ENCODE peak calls at places on chromosomes 16 and 17, in five cellular contexts. Q is thyroid gland, H is HCT116, E is stomach, S is heart left ventricle. M is an unnamed sample. For H3K4me1, the result is how much of the 10 kb centered on the place peaks cover.

GRCh38 chr16:62041401-62041800 is 5.2 kb upstream of the CDH8 start:
- DNase-seq in S (no peak), E (no peak), Q (no peak), H (no peak), M (peak)

GRCh38 chr17:28737316-28737715 is 6.5 kb upstream of the TRAF4 start:
- DNase-seq in H (no peak), E (no peak), S (peak), Q (no peak), M (no peak)

GRCh38 chr16:86809458-86809955 is 231.2 kb downstream of the FOXL1 start:
- DNase-seq in H (no peak), S (no peak), E (no peak), Q (no peak), M (no peak)

GRCh38 chr16:82382521-82382920 is 212.5 kb upstream of the MPHOSPH6 start:
- DNase-seq in Q (no peak), H (no peak), E (no peak), S (no peak), M (no peak)

GRCh38 chr17:9350083-9350482 is 225.5 kb downstream of the STX8 start:
- DNase-seq in E (no peak), Q (no peak), S (no peak), H (peak), M (no peak)

GRCh38 chr17:61157246-61157887 is 242.3 kb upstream of the TBX2 start:
- DNase-seq in E (no peak), S (no peak), Q (no peak), H (no peak), M (no peak)

GRCh38 chr17:78986048-78986648 is 6.4 kb upstream of the LGALS3BP start:
- DNase-seq in E (peak), H (no peak), S (no peak), Q (no peak), M (peak)

GRCh38 chr16:20137194-20137593 is 63.5 kb upstream of the GPR139 start:
- DNase-seq in Q (no peak), E (no peak), H (no peak), S (no peak), M (no peak)

GRCh38 chr17:65553646-65554567 is 7.5 kb downstream of the AXIN2 start:
- DNase-seq in Q (peak), H (no peak), E (no peak), S (no peak), M (no peak)

GRCh38 chr17:63595132-63595531 is 5.6 kb upstream of the TACO1 start:
- DNase-seq in E (no peak), S (no peak), Q (no peak), H (no peak), M (no peak)

GRCh38 chr17:64459284-64459747 is 10.4 kb downstream of the MILR1 start:
- DNase-seq in H (peak), E (peak), Q (no peak), S (no peak), M (no peak)

GRCh38 chr17:79045001-79045729 is 21.2 kb downstream of the C1QTNF1 start:
- DNase-seq in S (no peak), Q (no peak), E (no peak), H (no peak), M (no peak)

GRCh38 chr17:67111327-67111726 is 67.0 kb downstream of the CACNG1 start:
- DNase-seq in Q (no peak), H (no peak), S (no peak), E (no peak), M (no peak)

GRCh38 chr17:68033636-68034451 is 1.7 kb upstream of the KPNA2 start:
- DNase-seq in S (no peak), Q (no peak), H (peak), E (no peak), M (peak)

GRCh38 chr17:65573283-65573603 is 11.8 kb upstream of the AXIN2 start:
- DNase-seq in Q (no peak), E (no peak), H (no peak), S (no peak), M (no peak)

GRCh38 chr16:26335236-26335809 is 643.6 kb downstream of the HS3ST4 start:
- DNase-seq in Q (no peak), E (no peak), H (no peak), S (no peak), M (no peak)

GRCh38 chr16:84117482-84117843 is 721 bp upstream of the MBTPS1 start:
- DNase-seq in H (no peak), S (no peak), Q (no peak), E (no peak), M (no peak)

GRCh38 chr17:44086364-44087311 is 16.1 kb downstream of the G6PC3 start:
- DNase-seq in S (peak), E (no peak), Q (no peak), H (peak), M (peak)

GRCh38 chr16:56728027-56728426 is 1.9 kb upstream of the NUP93 start:
- DNase-seq in S (no peak), Q (no peak), H (no peak), E (no peak), M (no peak)

GRCh38 chr17:36641331-36641876 is 40.0 kb downstream of the MRM1 start:
- DNase-seq in S (no peak), Q (no peak), H (no peak), E (no peak), M (no peak)

GRCh38 chr16:78570409-78571141 is 471.1 kb downstream of the WWOX start:
- DNase-seq in E (no peak), H (no peak), Q (no peak), S (no peak), M (no peak)

GRCh38 chr17:8611671-8612298 is 18.7 kb downstream of the MYH10 start:
- DNase-seq in E (no peak), H (no peak), Q (no peak), S (no peak), M (no peak)

GRCh38 chr16:82660078-82660645 is 33.4 kb downstream of the CDH13 start:
- DNase-seq in E (no peak), Q (no peak), S (no peak), H (no peak), M (no peak)

GRCh38 chr17:8757189-8757588 is 1.2 kb downstream of the SPDYE4 start:
- DNase-seq in H (no peak), Q (no peak), S (no peak), E (no peak), M (no peak)

GRCh38 chr17:41538565-41538991 is 10.5 kb upstream of the KRT19 start:
- DNase-seq in H (no peak), Q (no peak), S (no peak), E (no peak), M (no peak)

DNA sequence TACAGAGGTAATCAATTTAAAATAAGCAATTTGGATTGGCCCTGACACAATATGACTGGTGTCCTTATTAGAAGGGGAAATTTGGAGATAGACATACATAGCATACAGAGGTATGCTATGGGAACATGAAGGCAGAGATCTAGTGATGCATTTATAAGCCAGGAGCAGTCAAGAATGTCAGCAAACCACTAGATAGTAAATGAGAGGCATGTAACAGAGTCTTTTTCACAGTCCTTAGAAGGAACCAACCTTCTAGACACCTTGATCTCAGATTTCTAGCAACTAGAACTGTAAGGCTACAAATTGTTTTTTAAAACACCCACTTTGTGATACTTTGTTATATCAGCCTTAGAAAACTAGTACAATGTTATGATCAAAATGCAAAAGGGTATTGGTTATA is 54.3 kb upstream of the CA10 start:
- DNase-seq in S (no peak), E (no peak), Q (no peak), H (no peak), M (no peak)
- H3K4me1 ChIP-seq in S (under half), E (under half), Q (under half), H (under half), M (under half)

DNA sequence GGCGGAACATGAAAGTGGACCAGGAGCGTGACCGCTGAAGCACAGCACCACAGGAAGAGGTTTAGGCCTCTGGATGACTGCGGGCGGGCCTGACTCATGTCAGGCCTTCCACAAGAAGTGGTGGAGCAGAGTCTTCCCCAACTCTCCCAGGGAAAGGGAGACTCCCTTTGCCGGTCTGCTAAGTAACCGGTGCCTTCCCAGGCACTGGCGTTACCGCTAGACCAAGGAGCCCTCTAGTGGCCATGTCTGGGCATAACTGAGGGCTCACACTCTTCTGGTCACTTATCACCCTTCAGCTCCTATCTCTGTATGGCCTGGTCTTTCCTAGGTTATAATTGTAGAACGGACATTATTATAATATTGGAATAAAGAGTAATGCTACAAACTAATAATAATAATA is 1931.9 kb downstream of the TP53TG3F start:
- DNase-seq in H (peak), Q (no peak), S (peak), E (no peak), M (peak)
- TF ChIP-seq CTCF in H (no peak), Q (no peak), S (peak), E (no peak), M (peak)

DNA sequence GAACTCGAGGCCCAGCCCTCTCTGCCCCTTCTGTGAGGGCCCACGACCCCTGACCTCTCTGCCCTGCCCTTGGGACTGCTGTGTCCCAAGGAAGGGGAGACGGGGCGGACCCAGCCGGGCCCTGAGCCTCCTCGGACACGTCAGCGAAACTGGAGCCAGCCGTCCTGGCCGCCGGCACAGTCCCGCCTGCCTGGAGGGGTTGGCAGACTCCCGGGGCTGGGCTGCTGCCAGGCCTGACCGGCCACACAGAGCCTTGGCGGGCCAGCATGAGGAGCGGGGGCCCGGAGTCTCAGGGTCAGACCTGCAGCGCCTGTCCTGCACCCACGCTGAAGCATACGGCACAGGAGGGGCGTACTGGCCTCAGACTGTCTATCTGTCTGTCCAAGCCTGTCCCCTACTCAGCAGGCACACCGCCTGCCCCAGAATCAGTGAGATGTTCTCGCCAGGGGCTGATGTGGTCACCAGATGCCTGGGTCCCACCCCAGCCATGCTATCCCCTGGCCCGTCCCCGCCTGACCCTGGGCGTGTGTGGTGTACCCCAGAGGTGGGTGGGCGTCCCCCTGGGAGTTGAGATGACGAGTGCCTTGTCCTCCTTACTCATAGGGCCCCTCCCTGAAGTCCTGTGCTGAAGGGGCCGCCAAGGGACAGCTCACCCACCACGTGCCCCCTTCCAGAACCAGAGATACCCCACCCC is 4.6 kb downstream of the VASN start:
- DNase-seq in Q (peak), H (no peak), E (peak), S (peak), M (no peak)
- H3K4me3 ChIP-seq in Q (no peak), H (no peak), E (no peak), S (peak), M (no peak)

GRCh38 chr17:74218436-74218835 is 5.1 kb downstream of the TTYH2 start:
- DNase-seq in S (no peak), E (no peak), Q (no peak), H (no peak), M (no peak)
- H3K4me1 ChIP-seq in S (under half), E (under half), Q (under half), H (under half), M (under half)

GRCh38 chr17:17269926-17270773 is 10.9 kb downstream of the COPS3 start:
- DNase-seq in E (no peak), Q (no peak), H (peak), S (no peak), M (peak)
- TF ChIP-seq CTCF in E (no peak), Q (no peak), H (no peak), S (no peak), M (peak)

GRCh38 chr17:77445908-77446535 is 305.3 kb downstream of the SEC14L1 start:
- DNase-seq in H (no peak), S (peak), E (peak), Q (no peak), M (no peak)
- H3K4me3 ChIP-seq in H (no peak), S (no peak), E (no peak), Q (no peak), M (no peak)

DNA sequence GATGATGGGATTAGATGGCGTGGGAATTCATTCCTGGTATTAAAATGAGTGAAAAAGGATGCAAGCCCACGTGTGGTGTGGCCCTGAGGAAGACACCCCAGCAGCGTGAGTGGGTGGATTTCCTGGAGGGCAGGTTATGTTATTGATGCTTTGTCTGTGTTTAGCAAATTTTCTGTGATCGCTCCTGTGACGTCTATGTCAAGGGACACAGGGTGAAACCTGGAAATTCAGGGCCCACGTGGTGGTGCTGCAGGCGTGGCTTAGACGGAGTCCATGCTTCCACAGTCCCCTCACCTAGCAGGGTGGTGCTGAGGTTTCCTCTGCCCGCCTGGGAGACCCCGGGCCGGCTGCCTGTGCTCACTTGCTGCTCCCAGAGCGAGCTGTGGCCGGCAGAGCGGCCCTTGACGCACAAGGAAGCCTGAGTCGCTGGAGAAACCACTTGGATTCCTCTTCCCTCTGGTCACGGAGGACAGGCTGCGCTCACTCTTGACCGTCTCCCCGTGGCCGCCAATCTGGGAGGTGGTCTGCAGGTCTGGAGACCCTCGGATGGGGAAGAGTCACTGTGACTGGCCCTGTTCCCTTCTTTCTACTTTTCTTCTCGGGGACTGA is 23.4 kb downstream of the BAIAP2 start:
- DNase-seq in Q (no peak), E (no peak), S (no peak), H (no peak), M (no peak)
- H3K4me1 ChIP-seq in Q (under half), E (under half), S (under half), H (under half), M (under half)

GRCh38 chr16:57863434-57864160 is 61.3 kb upstream of the KIFC3 start:
- DNase-seq in S (peak), E (peak), Q (peak), H (peak), M (peak)
- TF ChIP-seq CTCF in S (peak), E (no peak), Q (no peak), H (peak), M (peak)

GRCh38 chr17:21512307-21513011 is 136.3 kb downstream of the KCNJ12 start:
- DNase-seq in S (no peak), Q (no peak), E (no peak), H (no peak), M (no peak)

GRCh38 chr17:21510686-21511367 is 134.7 kb downstream of the KCNJ12 start:
- DNase-seq in S (no peak), H (no peak), E (no peak), Q (no peak), M (no peak)

GRCh38 chr17:21511368-21512195 is 135.4 kb downstream of the KCNJ12 start:
- DNase-seq in E (peak), Q (peak), S (peak), H (peak), M (peak)

GRCh38 chr17:21513012-21513570 is 136.9 kb downstream of the KCNJ12 start:
- DNase-seq in S (peak), E (peak), Q (peak), H (peak), M (peak)
- H3K4me3 ChIP-seq in S (peak), E (no peak), Q (no peak), H (no peak), M (peak)

GRCh38 chr17:40313660-40314556 is 4.9 kb downstream of the RARA start:
- DNase-seq in S (no peak), H (no peak), Q (peak), E (no peak), M (no peak)

GRCh38 chr17:40312131-40312731 is 3.3 kb downstream of the RARA start:
- DNase-seq in E (no peak), Q (peak), H (no peak), S (peak), M (no peak)

GRCh38 chr17:40314557-40314953 is 5.6 kb downstream of the RARA start:
- DNase-seq in Q (peak), E (peak), S (peak), H (peak), M (no peak)

GRCh38 chr17:40311575-40311974 is 2.6 kb downstream of the RARA start:
- DNase-seq in S (peak), E (peak), H (no peak), Q (peak), M (no peak)

DNA sequence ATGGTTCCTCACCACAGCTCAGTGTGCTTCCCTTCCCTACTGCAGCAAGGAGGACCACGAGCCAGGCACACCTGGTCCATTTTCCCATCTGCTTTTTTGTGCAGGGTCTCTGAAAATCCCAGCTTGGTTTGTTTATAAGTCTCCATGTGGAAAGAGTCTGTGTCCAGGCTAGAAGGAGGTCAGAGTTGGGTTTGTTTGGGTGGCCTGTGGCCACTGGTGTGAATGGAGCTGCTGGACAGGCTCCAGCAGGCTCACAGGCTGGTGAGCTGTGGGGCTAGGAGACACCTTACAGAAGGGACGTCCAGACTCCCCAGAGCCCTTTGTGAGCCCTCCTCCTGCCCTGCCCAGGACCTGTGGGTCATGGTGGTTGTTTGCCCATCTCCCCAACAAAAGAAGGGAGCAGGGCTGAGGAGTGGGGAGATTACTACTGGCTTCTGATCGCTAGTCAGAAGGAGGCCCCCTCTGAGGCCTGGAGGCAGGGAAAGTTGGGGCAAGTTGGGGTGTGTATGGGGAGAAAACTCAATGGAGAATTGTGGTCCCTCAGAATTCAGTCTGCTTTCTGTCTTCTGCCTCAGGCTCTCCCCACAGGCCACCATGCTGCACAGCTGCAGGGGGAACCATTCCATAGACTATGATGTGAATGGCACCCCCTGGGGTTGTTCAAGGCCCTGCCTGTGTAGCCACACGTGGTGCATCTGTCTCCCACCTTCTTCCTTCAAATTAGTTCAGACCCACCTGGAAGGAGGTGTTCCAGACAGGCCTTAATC is 4.1 kb downstream of the RARA start:
- DNase-seq in S (no peak), E (no peak), Q (peak), H (no peak), M (no peak)
- H3K4me1 ChIP-seq in S (half or more), E (half or more), Q (half or more), H (half or more), M (under half)

M was measured in Caco-2.